ENCODE peak calls at places on chromosomes 5 and 9, in six cellular contexts. H is GM12891, M is GM12878, Q is K562, C is H1, L is HepG2. X is an unnamed sample.

GRCh38 chr5:148179234-148179824 is 11.0 kb downstream of the SPINK14 start:
- DNase-seq in H (no peak), M (peak), Q (no peak), C (no peak), L (peak), X (no peak)

GRCh38 chr9:97759611-97760288 is 62.6 kb upstream of the XPA start:
- DNase-seq in H (no peak), M (no peak), Q (no peak), C (no peak), L (peak), X (no peak)

GRCh38 chr5:176545388-176545736 is 3.8 kb upstream of the CDHR2 start:
- DNase-seq in H (no peak), M (no peak), Q (no peak), C (no peak), L (no peak), X (no peak)

GRCh38 chr9:99345936-99346335 is 123.9 kb downstream of the SEC61B start:
- DNase-seq in H (no peak), M (no peak), Q (no peak), C (no peak), L (no peak), X (no peak)

GRCh38 chr5:39478851-39479250 is 54.1 kb upstream of the DAB2 start:
- DNase-seq in H (no peak), M (no peak), Q (no peak), C (no peak), L (no peak), X (no peak)

GRCh38 chr5:31361234-31361633 is 167.7 kb downstream of the CDH6 start:
- DNase-seq in H (no peak), M (no peak), Q (no peak), C (no peak), L (no peak), X (no peak)

GRCh38 chr9:97985058-97985861 is 2.1 kb downstream of the ANP32B start:
- DNase-seq in H (no peak), M (peak), Q (no peak), C (peak), L (no peak), X (no peak)

GRCh38 chr5:15003511-15003920 is 131.9 kb upstream of the ANKH start:
- DNase-seq in H (peak), M (peak), Q (peak), C (peak), L (peak), X (peak)

GRCh38 chr9:6330958-6331634 is 2.9 kb downstream of the TPD52L3 start:
- DNase-seq in H (no peak), M (no peak), Q (no peak), C (no peak), L (no peak), X (no peak)

GRCh38 chr5:164336906-164337305 is 831.5 kb downstream of the MAT2B start:
- DNase-seq in H (no peak), M (no peak), Q (no peak), C (no peak), L (no peak), X (no peak)

DNA sequence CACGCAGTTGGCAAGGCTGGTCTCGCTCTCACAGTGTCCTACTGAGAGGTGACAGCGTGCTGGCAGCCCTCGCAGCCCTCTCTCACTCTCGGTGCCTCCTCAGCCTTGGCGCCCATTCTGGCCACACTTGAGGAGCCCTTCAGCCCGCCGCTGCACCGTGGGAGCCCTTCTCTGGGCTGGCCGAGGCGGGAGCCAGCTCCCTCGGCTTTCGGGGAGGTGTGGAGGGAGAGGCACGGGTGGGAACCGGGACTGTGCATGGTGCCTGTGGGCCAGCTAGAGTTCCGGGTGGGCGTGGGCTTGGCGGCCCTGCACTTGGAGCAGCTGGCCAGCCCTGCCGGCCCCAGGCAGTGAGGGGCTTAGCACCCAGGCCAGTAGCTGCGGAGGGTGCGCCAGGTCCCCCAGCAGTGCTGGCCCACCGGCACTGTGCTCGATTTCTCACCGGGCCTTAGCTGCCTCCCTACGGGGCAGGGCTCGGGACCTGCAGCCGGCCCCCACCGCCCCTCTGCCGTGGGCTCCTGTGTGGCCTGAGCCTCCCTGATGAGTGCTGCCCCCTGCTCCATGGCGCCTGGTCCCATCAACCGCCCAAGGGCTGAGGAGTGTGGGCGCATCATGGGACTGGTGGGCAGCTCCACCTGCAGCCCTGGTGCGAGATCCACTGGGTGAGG is 15.7 kb upstream of the RNF180 start:
- DNase-seq in H (no peak), M (no peak), Q (no peak), C (no peak), L (no peak), X (no peak)
- TF ChIP-seq POLR2A in H (no peak), M (no peak), Q (no peak), C (no peak), L (no peak), X (no peak)

GRCh38 chr9:120348951-120349429 is 231.0 kb downstream of the CDK5RAP2 start:
- DNase-seq in H (peak), M (no peak), Q (peak), C (peak), L (peak), X (no peak)
- TF ChIP-seq TAF1 in H (no peak), M (no peak), Q (no peak), C (no peak), L (no peak), X (no peak)

GRCh38 chr5:56561455-56561854 is 253.9 kb upstream of the MAP3K1 start:
- DNase-seq in H (no peak), M (no peak), Q (no peak), C (no peak), L (no peak), X (no peak)

GRCh38 chr5:56552612-56553268 is 262.6 kb upstream of the MAP3K1 start:
- DNase-seq in H (no peak), M (no peak), Q (no peak), C (no peak), L (no peak), X (no peak)

DNA sequence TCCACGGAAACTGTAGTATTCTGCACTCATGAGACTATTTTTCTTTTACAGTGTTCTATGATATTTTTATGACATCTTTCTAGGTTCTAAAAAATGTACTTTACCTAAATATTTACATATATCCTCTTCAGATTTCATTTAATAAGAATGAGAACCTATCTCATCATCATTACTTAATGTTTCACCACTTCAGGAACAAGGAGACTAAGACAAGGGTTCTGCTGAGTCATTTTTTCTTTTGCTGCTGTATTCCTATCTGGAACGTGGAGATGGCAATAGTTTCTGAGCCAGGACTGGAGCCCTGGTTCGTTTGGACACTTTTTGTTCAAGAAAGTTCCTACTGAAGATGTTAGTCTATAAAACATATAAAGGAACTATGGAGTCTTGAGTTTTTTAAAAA is 258.2 kb upstream of the MAP3K1 start:
- DNase-seq in H (no peak), M (no peak), Q (no peak), C (no peak), L (no peak), X (no peak)
- TF ChIP-seq POLR2A in H (no peak), M (no peak), Q (no peak), C (no peak), L (no peak), X (no peak)

GRCh38 chr9:74281674-74282073 is 215.5 kb upstream of the RORB start:
- DNase-seq in H (no peak), M (no peak), Q (peak), C (no peak), L (peak), X (no peak)

GRCh38 chr9:74282526-74283253 is 214.4 kb upstream of the RORB start:
- DNase-seq in H (no peak), M (no peak), Q (no peak), C (no peak), L (no peak), X (no peak)

GRCh38 chr9:74275872-74276508 is 221.1 kb upstream of the RORB start:
- DNase-seq in H (no peak), M (no peak), Q (no peak), C (no peak), L (no peak), X (no peak)

GRCh38 chr9:74277532-74277931 is 219.6 kb upstream of the RORB start:
- DNase-seq in H (peak), M (peak), Q (no peak), C (no peak), L (no peak), X (peak)
- TF ChIP-seq TAF1 in H (no peak), M (no peak), Q (no peak), C (no peak), L (no peak), X (no peak)

GRCh38 chr9:124415102-124415851 is at the start of gene PSMB7:
- DNase-seq in H (peak), M (peak), Q (peak), C (peak), L (peak), X (peak)
- TF ChIP-seq POLR2A in H (peak), M (peak), Q (peak), C (no peak), L (peak), X (peak)

GRCh38 chr9:134192951-134193731 is 28.8 kb upstream of the RNU6ATAC start:
- DNase-seq in H (no peak), M (no peak), Q (no peak), C (no peak), L (no peak), X (no peak)
- TF ChIP-seq TAF1 in H (no peak), M (no peak), Q (no peak), C (no peak), L (no peak), X (no peak)

GRCh38 chr9:4068449-4068848 is 231.4 kb downstream of the GLIS3 start:
- DNase-seq in H (no peak), M (no peak), Q (no peak), C (no peak), L (peak), X (no peak)
- TF ChIP-seq POLR2A in H (no peak), M (no peak), Q (no peak), C (no peak), L (no peak), X (no peak)

GRCh38 chr5:122760281-122760680 is 14.6 kb upstream of the SNX2 start:
- DNase-seq in H (no peak), M (no peak), Q (no peak), C (no peak), L (no peak), X (no peak)
- TF ChIP-seq TAF1 in H (no peak), M (no peak), Q (no peak), C (no peak), L (no peak), X (no peak)

DNA sequence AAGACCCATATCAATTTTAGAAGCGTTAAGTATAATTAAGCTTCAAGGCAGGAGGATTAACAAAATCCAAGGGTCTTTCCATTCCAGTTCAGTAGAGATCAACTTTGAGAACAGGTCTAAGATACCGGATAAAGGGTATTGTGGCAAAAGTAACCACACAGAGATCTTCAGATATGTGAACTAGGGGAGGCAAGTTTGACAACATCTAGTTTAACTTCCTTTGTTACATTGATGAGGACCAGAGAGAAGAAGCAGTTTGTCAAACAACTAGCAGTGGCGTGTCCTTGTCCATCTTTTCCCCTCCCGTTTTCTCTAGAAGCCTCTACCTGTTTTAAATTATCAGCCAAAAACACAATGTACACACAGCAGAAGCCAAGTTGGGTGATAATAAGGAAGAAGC is 8.6 kb downstream of the SLC36A2 start:
- DNase-seq in H (no peak), M (no peak), Q (no peak), C (no peak), L (no peak), X (no peak)
- TF ChIP-seq POLR2A in H (no peak), M (no peak), Q (no peak), C (no peak), L (no peak), X (no peak)

GRCh38 chr9:137275203-137275936 is 2.2 kb upstream of the TOR4A start:
- DNase-seq in H (no peak), M (no peak), Q (no peak), C (peak), L (no peak), X (no peak)

GRCh38 chr9:137278061-137278912 is 761 bp downstream of the TOR4A start:
- DNase-seq in H (no peak), M (no peak), Q (peak), C (peak), L (no peak), X (no peak)

GRCh38 chr9:137275937-137276756 is 1.4 kb upstream of the TOR4A start:
- DNase-seq in H (no peak), M (no peak), Q (no peak), C (peak), L (no peak), X (no peak)

GRCh38 chr9:137277329-137278041 is at the start of gene TOR4A:
- DNase-seq in H (peak), M (peak), Q (peak), C (peak), L (peak), X (peak)

DNA sequence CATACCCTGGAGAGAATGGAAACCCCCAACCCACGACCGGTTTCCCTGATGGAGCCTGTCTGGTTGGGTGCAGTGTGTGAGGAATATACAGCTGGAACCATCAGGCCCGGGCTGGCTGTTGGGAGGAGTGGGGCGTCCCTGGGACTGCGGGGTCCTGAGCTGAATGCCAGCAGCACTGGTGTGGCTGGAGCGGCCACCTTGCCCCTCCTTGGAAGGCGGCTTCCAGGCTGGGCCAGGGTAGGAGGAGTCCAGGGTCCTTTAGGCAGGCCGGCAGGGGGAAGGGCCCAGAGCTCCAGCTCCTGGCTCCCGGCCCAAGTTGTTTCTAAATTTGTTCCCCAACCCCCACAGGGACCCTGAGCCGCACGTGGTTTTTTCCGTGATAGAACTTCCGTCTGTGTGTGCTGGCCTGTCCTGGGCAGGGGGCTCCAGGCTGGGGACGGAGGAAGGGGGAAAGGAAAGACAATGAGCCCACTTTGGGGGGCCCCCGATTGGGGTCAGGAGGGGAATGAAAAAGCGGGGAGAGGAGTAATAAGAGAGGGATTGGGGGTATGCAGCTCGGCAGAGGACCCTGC is 683 bp upstream of the TOR4A start:
- DNase-seq in H (no peak), M (no peak), Q (peak), C (peak), L (peak), X (no peak)
- TF ChIP-seq TAF1 in H (no peak), M (no peak), Q (no peak), C (peak), L (no peak), X (no peak)

X was measured in GM12892.